ENCODE peak calls at places on chromosome 18, in four cellular contexts. One of them, this sample, is unnamed.

GRCh38 chr18:57050314-57050949 is 96.5 kb upstream of the BOD1L2 start:
- DNase-seq in SK-N-SH: no peak
- DNase-seq in WTC11: no peak
- DNase-seq in K562: no peak
- DNase-seq in this sample: peak; percentile 4

GRCh38 chr18:39198376-39198775 is 1632.8 kb upstream of the CELF4 start:
- DNase-seq in SK-N-SH: no peak
- DNase-seq in WTC11: no peak
- DNase-seq in K562: no peak
- DNase-seq in this sample: no peak

GRCh38 chr18:21831413-21831831 is 90.8 kb downstream of the MIB1 start:
- DNase-seq in SK-N-SH: no peak
- DNase-seq in WTC11: no peak
- DNase-seq in K562: no peak
- DNase-seq in this sample: no peak

GRCh38 chr18:4256786-4257417 is 198.2 kb downstream of the DLGAP1 start:
- DNase-seq in SK-N-SH: no peak
- DNase-seq in WTC11: no peak
- DNase-seq in K562: no peak
- DNase-seq in this sample: no peak

GRCh38 chr18:8084160-8084559 is 517.0 kb downstream of the PTPRM start:
- DNase-seq in SK-N-SH: peak; percentile 38
- DNase-seq in WTC11: peak; percentile 69
- DNase-seq in K562: peak; percentile 37
- DNase-seq in this sample: peak; percentile 28

GRCh38 chr18:73235491-73235890 is 367.7 kb upstream of the NETO1 start:
- DNase-seq in SK-N-SH: no peak
- DNase-seq in WTC11: no peak
- DNase-seq in K562: no peak
- DNase-seq in this sample: peak; percentile 2

GRCh38 chr18:77560334-77560970 is 310.8 kb downstream of the GALR1 start:
- DNase-seq in SK-N-SH: no peak
- DNase-seq in WTC11: no peak
- DNase-seq in K562: no peak
- DNase-seq in this sample: no peak

GRCh38 chr18:40810371-40810770 is 1144.7 kb upstream of the PIK3C3 start:
- DNase-seq in SK-N-SH: no peak
- DNase-seq in WTC11: no peak
- DNase-seq in K562: no peak
- DNase-seq in this sample: no peak

GRCh38 chr18:39624934-39625333 is 2059.3 kb upstream of the CELF4 start:
- DNase-seq in SK-N-SH: no peak
- DNase-seq in WTC11: no peak
- DNase-seq in K562: no peak
- DNase-seq in this sample: no peak

GRCh38 chr18:41389936-41390667 is 564.9 kb upstream of the PIK3C3 start:
- DNase-seq in SK-N-SH: no peak
- DNase-seq in WTC11: no peak
- DNase-seq in K562: no peak
- DNase-seq in this sample: no peak

DNA sequence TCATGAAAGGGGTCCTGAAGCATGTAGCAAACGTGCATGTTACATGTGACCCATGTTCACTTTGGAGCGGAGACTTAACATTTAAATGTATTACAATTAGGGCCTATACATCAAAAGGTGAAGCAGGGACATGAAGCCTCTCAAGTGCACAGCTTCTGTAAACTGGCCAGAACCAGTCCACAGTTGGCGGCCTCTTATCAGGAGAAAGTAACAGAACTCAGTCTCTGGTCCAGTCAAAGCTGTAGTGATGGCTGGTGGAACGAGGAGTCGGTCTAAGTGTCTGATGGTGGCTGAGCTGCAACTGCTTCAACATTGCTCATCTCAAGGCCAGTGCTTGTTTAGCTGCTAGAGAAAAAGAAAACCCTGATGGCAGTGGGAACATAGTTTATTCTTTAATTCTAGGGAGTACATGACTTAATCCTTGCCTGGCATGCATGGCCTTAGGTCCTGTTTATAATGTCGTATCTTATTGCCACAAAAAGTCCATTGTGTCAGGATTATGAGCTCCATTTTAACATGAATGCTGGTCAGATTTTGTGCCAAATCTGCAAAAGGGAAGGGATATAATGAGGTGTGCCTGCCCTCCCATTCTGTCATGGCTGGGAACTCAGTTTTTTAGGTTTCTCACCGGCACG is 22.2 kb upstream of the YES1 start:
- DNase-seq in SK-N-SH: no peak
- DNase-seq in WTC11: no peak
- DNase-seq in K562: no peak
- DNase-seq in this sample: no peak
- TF ChIP-seq FOXJ3 in SK-N-SH: no peak
- TF ChIP-seq FOXJ3 in WTC11: no peak
- TF ChIP-seq FOXJ3 in K562: no peak
- TF ChIP-seq FOXJ3 in this sample: no peak

DNA sequence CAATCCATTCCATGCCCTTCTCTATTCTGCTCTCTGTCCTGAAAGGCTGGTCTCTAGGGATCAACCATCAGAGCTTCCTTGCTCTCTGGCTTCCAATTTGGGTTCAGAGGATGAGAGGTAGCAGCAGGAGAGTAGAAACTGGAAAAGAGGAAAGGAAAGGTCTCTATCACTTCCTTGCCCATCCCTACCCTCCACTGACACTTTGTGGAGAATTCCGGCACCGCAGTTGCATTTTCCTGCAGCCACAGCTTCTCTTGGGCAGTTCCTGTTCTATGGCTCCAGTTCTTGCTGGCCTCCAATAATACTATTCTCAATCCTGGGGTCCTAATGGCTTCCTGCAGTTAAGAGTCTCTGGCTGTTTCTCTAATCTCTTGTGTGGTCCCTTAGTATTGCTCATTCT is 13.3 kb upstream of the IMPACT start:
- DNase-seq in SK-N-SH: no peak
- DNase-seq in WTC11: peak; percentile 58
- DNase-seq in K562: no peak
- DNase-seq in this sample: no peak
- TF ChIP-seq FOXJ3 in SK-N-SH: no peak
- TF ChIP-seq FOXJ3 in WTC11: no peak
- TF ChIP-seq FOXJ3 in K562: no peak
- TF ChIP-seq FOXJ3 in this sample: no peak

DNA sequence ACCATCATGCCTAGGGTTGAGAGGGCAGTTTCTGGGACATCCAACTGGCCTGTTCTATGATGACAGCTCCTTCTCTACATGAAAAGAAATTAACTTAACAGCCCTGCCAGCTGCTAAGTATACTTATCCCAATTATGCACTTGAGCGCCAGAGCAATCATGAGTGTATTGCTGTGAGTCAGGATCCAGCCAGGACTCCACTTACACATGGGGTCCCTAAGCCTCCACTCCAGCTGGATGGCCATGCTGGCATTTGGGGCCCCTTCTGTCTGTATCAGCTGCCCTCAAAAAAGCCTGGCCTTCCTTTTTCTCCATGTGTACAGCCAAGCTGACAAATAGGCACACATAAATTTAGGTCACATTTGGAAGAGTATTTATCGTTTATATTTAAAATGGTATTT is 481.9 kb downstream of the TMX3 start:
- DNase-seq in SK-N-SH: no peak
- DNase-seq in WTC11: no peak
- DNase-seq in K562: no peak
- DNase-seq in this sample: no peak
- TF ChIP-seq FOXJ3 in SK-N-SH: no peak
- TF ChIP-seq FOXJ3 in WTC11: no peak
- TF ChIP-seq FOXJ3 in K562: no peak
- TF ChIP-seq FOXJ3 in this sample: no peak

GRCh38 chr18:1848716-1849115 is 722.6 kb downstream of the METTL4 start:
- DNase-seq in SK-N-SH: no peak
- DNase-seq in WTC11: no peak
- DNase-seq in K562: no peak
- DNase-seq in this sample: no peak

GRCh38 chr18:1840878-1841277 is 730.4 kb downstream of the METTL4 start:
- DNase-seq in SK-N-SH: no peak
- DNase-seq in WTC11: peak; percentile 12
- DNase-seq in K562: no peak
- DNase-seq in this sample: no peak

DNA sequence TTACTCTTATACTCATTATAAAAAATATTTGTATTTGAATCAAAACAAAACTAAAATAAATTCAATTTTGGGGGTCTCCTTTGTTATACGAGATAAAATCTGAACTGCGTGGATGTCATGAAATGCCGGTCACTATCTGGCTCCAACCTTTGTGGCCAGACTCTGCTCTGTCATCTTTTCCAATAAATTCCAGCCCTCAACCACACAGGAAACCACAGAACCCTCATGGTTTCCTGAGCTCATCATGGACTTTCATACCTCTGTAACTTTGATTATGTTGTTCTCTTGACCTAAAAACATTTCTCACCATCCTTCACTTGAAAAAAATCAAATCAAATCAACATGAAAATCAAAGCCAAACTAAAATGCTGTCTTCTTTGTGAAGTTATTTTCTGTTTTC is 724.7 kb downstream of the METTL4 start:
- DNase-seq in SK-N-SH: no peak
- DNase-seq in WTC11: no peak
- DNase-seq in K562: no peak
- DNase-seq in this sample: no peak
- TF ChIP-seq FOXJ3 in SK-N-SH: no peak
- TF ChIP-seq FOXJ3 in WTC11: no peak
- TF ChIP-seq FOXJ3 in K562: no peak
- TF ChIP-seq FOXJ3 in this sample: no peak

GRCh38 chr18:48075707-48076093 is 145.2 kb upstream of the SMAD2 start:
- DNase-seq in SK-N-SH: no peak
- DNase-seq in WTC11: no peak
- DNase-seq in K562: no peak
- DNase-seq in this sample: no peak

GRCh38 chr18:48074929-48075706 is 144.7 kb upstream of the SMAD2 start:
- DNase-seq in SK-N-SH: no peak
- DNase-seq in WTC11: no peak
- DNase-seq in K562: no peak
- DNase-seq in this sample: no peak

GRCh38 chr18:48076461-48076860 is 146.0 kb upstream of the SMAD2 start:
- DNase-seq in SK-N-SH: no peak
- DNase-seq in WTC11: no peak
- DNase-seq in K562: no peak
- DNase-seq in this sample: no peak

GRCh38 chr18:48072428-48073204 is 142.2 kb upstream of the SMAD2 start:
- DNase-seq in SK-N-SH: peak; percentile 51
- DNase-seq in WTC11: no peak
- DNase-seq in K562: no peak
- DNase-seq in this sample: no peak

DNA sequence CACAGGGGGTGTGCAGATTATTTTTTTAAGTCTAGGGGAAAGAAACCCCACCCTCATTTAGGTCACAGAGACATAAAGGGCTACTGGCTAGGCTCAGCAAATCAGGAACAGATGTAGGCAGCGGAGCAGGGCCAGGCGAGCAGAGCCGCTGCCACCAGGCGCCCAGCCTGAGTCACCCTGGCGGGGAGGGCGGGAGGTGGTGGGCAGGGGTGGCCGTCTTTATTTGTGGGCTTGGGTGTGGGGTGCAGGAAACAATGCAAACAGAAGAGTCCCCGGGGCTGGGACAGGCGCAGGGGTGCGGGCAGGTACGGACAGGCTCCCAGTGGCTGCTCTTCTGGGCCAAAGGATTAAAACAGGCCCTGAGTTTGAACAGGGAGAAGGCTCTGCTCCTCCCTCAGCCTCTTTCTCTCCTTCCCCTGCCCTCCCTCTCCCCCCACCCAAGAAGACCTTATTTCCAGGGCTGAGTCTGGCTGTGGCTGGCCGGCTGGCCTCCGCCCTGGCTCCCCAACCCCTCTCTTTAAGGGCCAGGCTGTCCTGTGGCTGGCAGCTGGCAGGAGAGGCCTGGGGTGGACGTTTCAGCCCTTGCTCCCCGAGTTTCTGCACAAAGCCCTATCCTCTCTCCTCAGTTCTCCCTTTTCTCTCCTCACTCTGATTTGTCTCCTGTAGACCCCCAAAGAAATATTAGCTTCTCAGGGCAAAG is 142.9 kb upstream of the SMAD2 start:
- DNase-seq in SK-N-SH: peak; percentile 87
- DNase-seq in WTC11: no peak
- DNase-seq in K562: no peak
- DNase-seq in this sample: no peak
- TF ChIP-seq FOXJ3 in SK-N-SH: peak; percentile 61
- TF ChIP-seq FOXJ3 in WTC11: no peak
- TF ChIP-seq FOXJ3 in K562: no peak
- TF ChIP-seq FOXJ3 in this sample: no peak

This sample was measured in HepG2.